ENCODE peak calls at places on chromosomes 11 and 22, in five cellular contexts. B is Peyer's patch, R is A549, S is ovary, W is testis. P is an unnamed sample.

GRCh38 chr22:19800761-19801244 is 40.2 kb downstream of the TBX1 start:
- DNase-seq in B (no peak), R (no peak), S (peak), W (peak), P (no peak)

GRCh38 chr11:47179655-47179991 is 2.9 kb upstream of the ARFGAP2 start:
- DNase-seq in B (no peak), R (peak), S (no peak), W (peak), P (peak)

GRCh38 chr11:77205467-77206263 is 77.6 kb downstream of the MYO7A start:
- DNase-seq in B (no peak), R (no peak), S (peak), W (no peak), P (peak)

GRCh38 chr22:48366056-48366455 is 1461.6 kb downstream of the BRD1 start:
- DNase-seq in B (no peak), R (no peak), S (no peak), W (no peak), P (no peak)

GRCh38 chr11:22674470-22675426 is 8.3 kb downstream of the GAS2 start:
- DNase-seq in B (no peak), R (no peak), S (no peak), W (no peak), P (no peak)

GRCh38 chr11:36469063-36469462 is 41.0 kb downstream of the TRAF6 start:
- DNase-seq in B (no peak), R (no peak), S (no peak), W (no peak), P (no peak)

GRCh38 chr11:88292156-88292844 is 45.2 kb downstream of the CTSC start:
- DNase-seq in B (no peak), R (no peak), S (peak), W (peak), P (no peak)

GRCh38 chr22:26798433-26799065 is 141.2 kb downstream of the MIAT start:
- DNase-seq in B (no peak), R (no peak), S (no peak), W (no peak), P (no peak)

GRCh38 chr11:78248903-78249302 is 60.2 kb downstream of the USP35 start:
- DNase-seq in B (no peak), R (no peak), S (no peak), W (no peak), P (no peak)

GRCh38 chr22:44185237-44186120 is 4.8 kb downstream of the PARVG start:
- DNase-seq in B (peak), R (no peak), S (no peak), W (no peak), P (no peak)
- TF ChIP-seq POLR2A in B (no peak), R (no peak), S (no peak), W (no peak), P (no peak)

DNA sequence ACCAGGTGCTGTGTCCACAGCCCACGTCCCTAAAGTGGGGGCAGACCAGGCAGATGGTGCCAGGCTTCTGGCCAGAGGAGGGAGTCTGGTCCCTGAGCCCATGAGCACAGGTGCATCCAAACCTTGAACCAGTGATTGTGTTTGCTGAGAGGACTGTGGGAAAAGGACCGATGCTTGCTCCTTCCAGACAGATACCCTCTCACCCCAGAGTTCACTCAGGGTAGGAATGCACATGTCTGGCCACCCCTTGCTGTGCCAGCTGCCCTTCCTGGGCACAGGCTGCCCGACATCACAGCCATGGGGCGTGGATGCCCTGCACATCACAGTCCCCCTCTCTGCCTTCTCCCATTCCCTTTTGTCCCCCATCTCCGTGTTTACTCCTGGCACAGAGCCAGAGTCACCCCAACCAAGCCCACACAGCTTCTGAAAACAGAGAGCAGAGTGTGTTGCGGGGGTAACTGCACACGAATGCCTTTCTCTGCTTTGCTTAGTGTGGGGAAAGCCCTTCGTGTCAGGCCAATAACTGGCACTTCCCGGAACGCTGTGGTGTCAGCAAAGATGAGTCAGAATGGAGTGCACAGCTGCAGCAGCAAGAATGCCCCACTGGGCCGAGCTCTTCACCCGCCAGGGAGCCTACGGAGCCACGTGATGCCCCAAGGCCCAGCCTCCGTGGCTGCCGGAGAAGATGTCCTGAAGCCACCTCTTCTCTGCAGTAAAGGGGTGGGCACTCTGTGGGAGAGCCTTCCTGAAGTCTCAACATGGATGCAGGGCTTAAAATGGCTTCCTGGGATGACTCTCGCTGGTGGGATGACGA is 7.6 kb downstream of the CARS1 start:
- DNase-seq in B (peak), R (peak), S (peak), W (peak), P (peak)
- TF ChIP-seq POLR2A in B (no peak), R (no peak), S (no peak), W (no peak), P (peak)

GRCh38 chr22:36386900-36387663 is 685 bp downstream of the MYH9 start:
- DNase-seq in B (peak), R (no peak), S (peak), W (peak), P (peak)

GRCh38 chr22:36384766-36385400 is 2.9 kb downstream of the MYH9 start:
- DNase-seq in B (no peak), R (no peak), S (no peak), W (no peak), P (no peak)

GRCh38 chr22:36387664-36387913 is 178 bp downstream of the MYH9 start:
- DNase-seq in B (no peak), R (no peak), S (no peak), W (no peak), P (no peak)

GRCh38 chr22:36386351-36386899 is 1.3 kb downstream of the MYH9 start:
- DNase-seq in B (peak), R (no peak), S (no peak), W (peak), P (peak)

GRCh38 chr22:36385491-36386350 is 2.0 kb downstream of the MYH9 start:
- DNase-seq in B (peak), R (no peak), S (peak), W (no peak), P (no peak)
- TF ChIP-seq POLR2A in B (no peak), R (no peak), S (no peak), W (no peak), P (no peak)

GRCh38 chr11:765802-766091 is 11.5 kb downstream of the GATD1 start:
- DNase-seq in B (no peak), R (no peak), S (no peak), W (no peak), P (no peak)

GRCh38 chr11:766106-766940 is 11.0 kb downstream of the GATD1 start:
- DNase-seq in B (no peak), R (no peak), S (no peak), W (no peak), P (no peak)

GRCh38 chr11:766941-767210 is 10.4 kb downstream of the GATD1 start:
- DNase-seq in B (no peak), R (no peak), S (no peak), W (no peak), P (no peak)

GRCh38 chr11:765025-765801 is 12.1 kb downstream of the GATD1 start:
- DNase-seq in B (no peak), R (peak), S (peak), W (peak), P (peak)

DNA sequence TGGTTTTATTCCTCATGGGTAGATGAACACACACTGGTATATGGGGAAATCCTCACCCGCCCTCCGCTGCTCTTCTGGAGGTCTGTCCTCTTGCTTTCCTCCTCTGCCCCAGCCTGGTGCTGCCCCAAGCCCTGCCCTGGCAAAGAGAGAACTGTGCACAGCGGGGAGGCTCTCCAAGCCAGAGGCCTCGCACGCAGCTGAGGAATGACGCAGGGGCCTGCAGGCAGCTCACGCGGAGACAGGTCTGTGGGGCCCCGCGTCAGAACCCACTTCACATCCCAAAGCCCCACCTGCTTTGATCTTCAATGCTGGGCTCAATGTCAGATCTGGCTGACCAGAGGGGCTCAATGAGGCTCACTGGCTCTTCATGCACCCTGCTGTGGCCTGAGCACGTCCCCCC is 10.0 kb downstream of the GATD1 start:
- DNase-seq in B (no peak), R (no peak), S (no peak), W (no peak), P (no peak)
- TF ChIP-seq POLR2A in B (no peak), R (no peak), S (no peak), W (no peak), P (peak)

GRCh38 chr11:68826726-68827125 is 15.0 kb downstream of the CPT1A start:
- DNase-seq in B (no peak), R (no peak), S (no peak), W (no peak), P (no peak)

GRCh38 chr11:68827733-68828132 is 14.0 kb downstream of the CPT1A start:
- DNase-seq in B (no peak), R (no peak), S (no peak), W (peak), P (no peak)

GRCh38 chr11:68831124-68831523 is 10.6 kb downstream of the CPT1A start:
- DNase-seq in B (peak), R (no peak), S (no peak), W (no peak), P (no peak)

GRCh38 chr11:68828155-68828931 is 13.4 kb downstream of the CPT1A start:
- DNase-seq in B (no peak), R (no peak), S (no peak), W (peak), P (no peak)

GRCh38 chr11:68828957-68829356 is 12.8 kb downstream of the CPT1A start:
- DNase-seq in B (no peak), R (no peak), S (no peak), W (no peak), P (no peak)
- TF ChIP-seq POLR2A in B (no peak), R (no peak), S (no peak), W (no peak), P (no peak)

GRCh38 chr11:102608699-102609098 is 16.4 kb downstream of the MMP20 start:
- DNase-seq in B (no peak), R (no peak), S (no peak), W (no peak), P (no peak)

GRCh38 chr11:102611291-102611690 is 13.8 kb downstream of the MMP20 start:
- DNase-seq in B (no peak), R (no peak), S (no peak), W (no peak), P (no peak)

GRCh38 chr11:102614485-102614884 is 10.6 kb downstream of the MMP20 start:
- DNase-seq in B (no peak), R (no peak), S (no peak), W (no peak), P (no peak)

GRCh38 chr11:102613455-102613854 is 11.7 kb downstream of the MMP20 start:
- DNase-seq in B (no peak), R (no peak), S (no peak), W (no peak), P (no peak)

DNA sequence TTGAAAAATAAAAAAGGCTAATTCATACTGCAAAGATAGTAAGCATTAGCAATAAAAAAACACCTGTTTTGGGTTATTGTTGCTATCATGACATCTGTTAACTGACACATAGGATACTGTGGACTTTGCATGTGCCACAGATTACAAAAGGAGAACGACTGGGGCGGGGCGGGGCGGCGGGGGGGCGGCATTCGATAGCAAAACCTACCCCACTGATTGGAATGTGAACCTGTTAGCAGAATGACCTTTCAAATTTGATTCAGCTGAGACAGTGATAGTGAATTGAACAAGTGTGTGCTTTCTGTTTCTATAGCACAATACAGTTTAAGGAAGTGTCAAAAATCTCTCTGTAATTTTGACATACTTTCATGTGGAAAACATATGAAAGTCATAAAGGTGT is 14.9 kb downstream of the MMP20 start:
- DNase-seq in B (no peak), R (no peak), S (no peak), W (no peak), P (no peak)
- TF ChIP-seq POLR2A in B (no peak), R (no peak), S (no peak), W (no peak), P (no peak)

GRCh38 chr22:37676691-37677627 is 1.5 kb downstream of the LGALS1 start:
- DNase-seq in B (peak), R (no peak), S (peak), W (peak), P (peak)
- TF ChIP-seq POLR2A in B (no peak), R (peak), S (no peak), W (no peak), P (peak)

DNA sequence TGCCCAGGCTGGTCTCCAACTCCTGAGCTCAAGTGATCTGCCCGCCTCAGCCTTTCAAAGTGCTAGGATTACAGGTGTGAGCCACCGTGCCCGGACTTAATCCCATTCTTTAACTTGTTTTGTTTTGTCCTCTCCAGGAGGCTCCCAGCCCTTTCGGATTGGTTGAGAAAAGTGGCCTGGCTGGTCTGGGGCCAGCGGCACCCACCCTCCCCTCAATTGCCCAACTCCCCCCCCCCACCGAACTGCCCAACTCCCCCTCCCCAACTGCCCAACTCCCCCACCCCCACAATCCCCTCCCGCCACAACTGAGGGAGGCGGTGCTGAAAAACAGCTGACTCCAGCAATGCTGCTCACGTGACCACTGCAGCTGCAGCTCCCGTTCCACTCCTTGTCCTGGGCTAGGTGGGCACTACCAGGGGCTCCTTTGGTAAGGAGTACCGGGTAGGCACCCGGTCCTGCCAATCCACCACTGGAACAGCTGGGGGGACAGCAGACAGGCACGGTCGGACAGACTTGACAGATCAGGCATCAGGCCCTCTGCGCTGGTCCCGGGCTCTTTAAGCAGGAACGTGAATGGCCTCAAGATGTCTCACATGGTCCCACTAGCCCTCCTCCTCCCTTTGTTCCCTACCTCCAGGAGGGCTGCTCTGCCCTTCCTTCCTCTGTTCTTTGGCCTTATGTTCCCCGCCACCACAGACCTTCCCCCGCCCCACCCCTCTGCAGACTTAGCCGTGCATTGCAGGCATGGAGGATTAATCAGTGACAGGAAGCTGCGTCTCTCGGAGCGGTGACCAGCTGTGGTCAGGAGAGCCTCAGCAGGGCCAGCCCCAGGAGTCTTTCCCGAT is at the start of gene TCN2:
- DNase-seq in B (peak), R (peak), S (peak), W (peak), P (no peak)
- TF ChIP-seq POLR2A in B (peak), R (no peak), S (no peak), W (no peak), P (peak)

DNA sequence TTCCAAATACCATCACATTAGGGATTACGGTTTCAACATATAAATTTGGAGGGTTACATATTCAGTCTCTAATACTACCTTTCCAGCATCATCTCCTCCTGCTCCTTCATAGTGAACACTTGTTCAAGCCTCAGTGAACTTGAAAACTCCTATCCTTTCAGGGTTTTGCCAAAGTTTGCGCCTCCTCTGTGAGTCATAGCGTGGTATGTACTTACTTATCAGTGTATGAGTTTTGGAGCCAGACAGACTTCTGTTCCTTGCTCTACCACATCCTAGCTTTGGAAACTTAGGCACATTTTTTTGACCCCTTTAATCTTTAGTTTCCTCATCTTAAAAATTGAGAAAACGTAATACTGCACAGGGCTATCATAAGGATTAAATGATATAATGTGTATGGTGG is 160.1 kb upstream of the ZC3H12C start:
- DNase-seq in B (no peak), R (no peak), S (no peak), W (no peak), P (no peak)
- TF ChIP-seq POLR2A in B (no peak), R (no peak), S (no peak), W (no peak), P (no peak)

DNA sequence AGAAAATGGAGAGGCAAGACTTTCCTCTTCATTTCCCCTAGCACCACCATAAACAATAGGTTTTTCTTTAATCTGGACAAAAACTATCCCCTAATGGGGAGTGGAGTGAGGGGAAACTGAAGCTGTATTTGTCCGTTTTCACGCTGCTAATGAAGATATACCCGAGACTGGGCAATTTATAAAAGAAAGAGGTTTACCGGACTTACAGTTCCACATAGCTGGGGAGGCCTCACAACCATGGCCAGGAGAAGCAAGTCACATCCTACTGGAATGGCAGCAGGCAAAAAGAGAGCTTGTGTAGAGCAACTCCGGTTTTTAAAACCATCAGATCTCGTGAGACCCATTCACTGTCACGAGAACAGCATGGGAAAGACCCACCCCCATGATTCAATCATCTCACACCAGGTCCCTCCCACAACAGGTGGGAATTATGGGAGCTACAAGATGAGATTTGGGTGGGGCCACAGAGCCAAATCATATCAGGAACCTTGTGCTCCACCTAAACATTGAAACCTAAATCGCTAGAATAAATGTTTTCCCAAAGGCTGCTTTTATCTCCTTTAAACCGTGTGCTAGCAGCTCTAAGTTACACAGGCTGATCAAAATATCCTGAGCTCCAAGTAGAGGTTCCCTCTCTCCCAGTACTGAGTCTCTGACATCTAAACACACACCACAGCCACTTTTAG is 4.3 kb downstream of the UBQLN3 start:
- DNase-seq in B (no peak), R (no peak), S (no peak), W (no peak), P (no peak)
- TF ChIP-seq POLR2A in B (no peak), R (no peak), S (no peak), W (no peak), P (no peak)

P was measured in GM12892.